ENCODE peak calls at places on chromosomes 16 and 17, in four cellular contexts. J is tibial artery, F is uterus, G is GM19239. V is an unnamed sample.

GRCh38 chr17:4887581-4887980 is 11.8 kb upstream of the C17orf107 start:
- DNase-seq in J (no peak), F (no peak), G (no peak), V (no peak)

GRCh38 chr17:79761894-79762570 is 15.9 kb upstream of the CBX2 start:
- DNase-seq in J (no peak), F (no peak), G (no peak), V (no peak)

GRCh38 chr17:42833771-42834422 is 700 bp downstream of the PSME3 start:
- DNase-seq in J (no peak), F (no peak), G (no peak), V (no peak)

GRCh38 chr16:6967796-6968195 is 364.8 kb upstream of the RBFOX1 start:
- DNase-seq in J (no peak), F (no peak), G (no peak), V (no peak)

GRCh38 chr17:54015734-54016133 is 193.0 kb downstream of the KIF2B start:
- DNase-seq in J (no peak), F (no peak), G (no peak), V (no peak)

GRCh38 chr16:85370881-85371651 is 242.1 kb upstream of the GSE1 start:
- DNase-seq in J (peak), F (no peak), G (no peak), V (peak)

GRCh38 chr17:67629963-67630320 is 87.8 kb upstream of the NOL11 start:
- DNase-seq in J (no peak), F (no peak), G (peak), V (no peak)

GRCh38 chr17:29042679-29043538 is at the start of gene PIPOX:
- DNase-seq in J (no peak), F (no peak), G (peak), V (no peak)

GRCh38 chr16:86619263-86619935 is 41.0 kb downstream of the FOXL1 start:
- DNase-seq in J (peak), F (no peak), G (no peak), V (peak)

GRCh38 chr17:27485125-27485524 is 28.9 kb downstream of the KSR1 start:
- DNase-seq in J (no peak), F (no peak), G (no peak), V (no peak)

GRCh38 chr16:815861-816260 is 15.3 kb upstream of the GNG13 start:
- DNase-seq in J (no peak), F (no peak), G (no peak), V (no peak)

GRCh38 chr16:11016993-11017392 is 72.6 kb downstream of the CLEC16A start:
- DNase-seq in J (no peak), F (peak), G (no peak), V (peak)

GRCh38 chr16:6753553-6753952 is 579.1 kb upstream of the RBFOX1 start:
- DNase-seq in J (no peak), F (no peak), G (no peak), V (no peak)

GRCh38 chr17:18025596-18026407 is 13.2 kb downstream of the ATPAF2 start:
- DNase-seq in J (peak), F (no peak), G (peak), V (no peak)

GRCh38 chr16:77897831-77898540 is 109.6 kb downstream of the VAT1L start:
- DNase-seq in J (no peak), F (no peak), G (no peak), V (peak)

GRCh38 chr17:38628441-38628840 is 22.7 kb upstream of the SRCIN1 start:
- DNase-seq in J (no peak), F (no peak), G (no peak), V (no peak)